ENCODE peak calls at places on chromosomes 4 and X, in four cellular contexts. M is HepG2, A is K562, W is A549. V is an unnamed sample.

GRCh38 chr4:173777421-173777820 is 247.4 kb upstream of the HAND2 start:
- DNase-seq in W (no peak), M (no peak), A (no peak), V (no peak)

GRCh38 chr4:176838611-176839411 is 46.1 kb upstream of the VEGFC start:
- DNase-seq in A (no peak), W (peak; percentile 31), M (no peak), V (no peak)

GRCh38 chr4:168667397-168667796 is 170.5 kb downstream of the PALLD start:
- DNase-seq in W (no peak), M (no peak), A (no peak), V (no peak)

GRCh38 chr4:30844861-30845582 is 124.9 kb downstream of the PCDH7 start:
- DNase-seq in M (no peak), A (no peak), W (no peak), V (no peak)

GRCh38 chr4:8730159-8730558 is 137.6 kb downstream of the CPZ start:
- DNase-seq in W (no peak), A (no peak), M (no peak), V (no peak)

GRCh38 chr4:99736846-99737245 is 79.2 kb upstream of the C4orf54 start:
- DNase-seq in M (no peak), W (no peak), A (no peak), V (no peak)

GRCh38 chr4:16818005-16818404 is 80.4 kb downstream of the LDB2 start:
- DNase-seq in W (no peak), A (no peak), M (no peak), V (peak; percentile 41)

GRCh38 chrX:13473666-13474516 is 95.5 kb upstream of the EGFL6 start:
- DNase-seq in M (no peak), A (no peak), W (no peak), V (no peak)

GRCh38 chr4:184548651-184549341 is 74.4 kb upstream of the IRF2 start:
- DNase-seq in M (peak; percentile 65), W (no peak), A (peak; percentile 41), V (peak; percentile 26)

GRCh38 chr4:138843611-138844010 is 172.0 kb upstream of the NOCT start:
- DNase-seq in A (no peak), M (no peak), W (no peak), V (no peak)

GRCh38 chrX:65697915-65698796 is 30.7 kb downstream of the MSN start:
- DNase-seq in M (no peak), A (peak; percentile 78), W (no peak), V (no peak)

GRCh38 chr4:70838400-70838971 is 1.2 kb downstream of the GRSF1 start:
- DNase-seq in W (no peak), M (no peak), A (no peak), V (no peak)

GRCh38 chr4:52250124-52250523 is 199.0 kb downstream of the SPATA18 start:
- DNase-seq in W (no peak), A (no peak), M (no peak), V (no peak)

GRCh38 chr4:166146806-166147540 is 273.9 kb downstream of the TLL1 start:
- DNase-seq in M (no peak), W (no peak), A (no peak), V (no peak)

GRCh38 chr4:70984587-70984986 is 8.9 kb upstream of the DCK start:
- DNase-seq in M (no peak), A (no peak), W (no peak), V (no peak)

GRCh38 chr4:169810325-169811323 is 52.9 kb upstream of the HPF1 start:
- DNase-seq in M (peak; percentile 69), W (peak; percentile 76), A (peak; percentile 63), V (no peak)

GRCh38 chr4:169103966-169104412 is 93.9 kb upstream of the CBR4 start:
- DNase-seq in A (no peak), M (no peak), W (no peak), V (peak; percentile 44)

GRCh38 chrX:51608766-51609165 is 9.9 kb downstream of the CENPVL3 start:
- DNase-seq in A (no peak), W (no peak), M (no peak), V (no peak)

DNA sequence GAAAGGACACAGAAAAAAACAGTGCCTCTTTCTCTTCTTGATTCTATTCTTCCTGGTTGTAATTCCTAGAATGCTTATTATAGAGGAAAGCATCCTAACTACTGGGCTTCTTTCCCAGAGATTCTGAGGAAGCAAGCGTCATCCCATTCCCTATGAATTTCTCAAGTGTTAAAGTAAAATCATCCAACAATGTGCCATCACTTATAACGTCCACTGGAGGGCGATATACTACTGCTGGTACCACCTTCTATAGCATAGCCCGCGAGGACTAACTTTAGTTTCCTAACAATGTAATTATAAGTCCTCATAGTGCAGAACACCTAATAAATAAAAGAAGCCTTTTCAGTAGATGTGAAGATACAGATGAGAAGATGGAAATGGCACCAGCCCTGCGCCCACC is 4.4 kb downstream of the CENPVL3 start:
- DNase-seq in M (peak; percentile 2), W (peak; percentile 35), A (peak; percentile 17), V (no peak)
- TF ChIP-seq NR3C1 in M (no peak), W (no peak), A (no peak), V (no peak)

GRCh38 chr4:5051692-5052423 is 578 bp downstream of the STK32B start:
- DNase-seq in M (no peak), A (no peak), W (peak; percentile 40), V (peak; percentile 55)
- TF ChIP-seq NR3C1 in M (no peak), A (no peak), W (no peak), V (no peak)

DNA sequence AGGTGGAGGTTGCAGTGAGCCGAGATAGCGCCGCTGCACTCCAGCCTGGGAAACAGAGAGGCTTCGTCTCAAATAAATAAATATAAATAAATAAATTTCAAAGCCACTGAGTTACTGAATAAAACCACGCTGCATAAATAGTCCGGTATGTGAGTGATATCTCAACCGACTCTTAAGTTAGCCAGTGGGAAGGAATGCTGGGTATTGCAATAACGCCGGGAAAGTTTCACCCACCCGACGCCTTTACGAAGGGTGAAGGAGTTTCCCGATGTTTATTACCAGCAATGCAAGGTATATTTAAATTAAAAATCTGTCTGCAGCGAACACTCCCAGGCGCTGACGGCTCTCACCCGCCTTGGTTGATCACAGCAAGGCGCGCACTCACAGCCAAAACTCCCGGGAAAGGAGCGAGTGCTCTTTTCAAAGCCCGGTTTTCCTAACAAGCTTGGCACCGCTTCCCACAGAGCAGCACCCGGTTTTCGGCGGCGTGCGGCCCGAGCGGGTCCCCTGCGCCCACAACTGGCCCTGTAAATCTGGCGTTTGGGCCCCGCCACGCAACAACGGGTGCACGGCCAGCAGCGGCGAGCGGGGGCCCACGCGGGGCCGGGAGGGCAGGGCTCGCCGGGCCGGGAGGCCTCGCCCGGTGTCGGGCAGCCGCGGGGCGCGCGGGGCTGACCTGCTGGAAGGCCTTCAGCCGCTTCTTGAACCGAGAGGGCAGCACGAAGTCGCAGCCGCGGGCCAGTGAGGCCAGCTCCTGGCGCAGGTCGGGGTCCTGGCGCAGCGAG is 13.7 kb downstream of the PPP2R3B start:
- DNase-seq in W (no peak), A (no peak), M (no peak), V (no peak)
- TF ChIP-seq NR3C1 in W (no peak), A (no peak), M (no peak), V (no peak)

GRCh38 chrX:14896273-14896672 is 23.1 kb downstream of the MOSPD2 start:
- DNase-seq in M (no peak), A (no peak), W (no peak), V (no peak)
- TF ChIP-seq NR3C1 in M (no peak), A (no peak), W (no peak), V (no peak)

GRCh38 chr4:39539026-39539690 is 11.9 kb upstream of the UGDH start:
- DNase-seq in W (peak; percentile 62), A (no peak), M (no peak), V (no peak)

GRCh38 chr4:39541987-39542632 is 14.9 kb upstream of the UGDH start:
- DNase-seq in M (no peak), W (peak; percentile 40), A (no peak), V (no peak)

GRCh38 chr4:39548425-39549067 is 21.3 kb upstream of the UGDH start:
- DNase-seq in W (no peak), M (no peak), A (no peak), V (no peak)

GRCh38 chr4:39542633-39543393 is 15.6 kb upstream of the UGDH start:
- DNase-seq in M (no peak), A (no peak), W (peak; percentile 70), V (no peak)

DNA sequence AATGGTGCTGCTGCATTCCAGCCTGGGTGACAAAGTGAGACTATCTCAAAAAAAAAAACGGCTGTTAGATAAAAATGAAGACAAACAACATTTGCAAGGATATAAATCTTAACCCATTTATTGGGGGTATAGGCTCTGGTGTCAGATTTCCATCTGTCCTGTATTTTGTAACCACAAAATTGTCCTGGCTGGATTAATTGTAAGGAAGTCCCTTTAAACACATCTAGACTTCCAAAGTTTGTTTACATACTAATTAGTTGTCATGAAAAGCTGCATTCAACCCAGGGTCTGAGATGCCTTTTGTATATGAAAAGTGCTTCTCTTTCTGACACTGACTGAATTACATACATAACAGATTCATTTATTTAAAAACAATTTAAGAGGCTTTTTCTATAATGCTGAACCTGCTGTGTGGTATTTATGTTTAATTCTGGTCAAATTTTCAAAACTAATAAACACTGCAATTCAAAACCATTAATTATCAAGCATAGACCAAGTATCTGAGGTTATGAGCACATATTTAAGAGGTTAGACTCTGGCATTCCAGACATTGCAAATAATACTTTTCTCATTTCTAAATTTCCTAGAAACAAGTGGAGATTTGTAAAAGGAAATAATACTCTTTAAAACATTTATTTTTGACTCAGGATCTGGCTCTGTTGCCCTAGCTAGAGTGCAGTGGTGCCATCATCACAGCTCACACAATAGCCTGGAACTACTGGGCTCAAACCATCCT is 17.5 kb upstream of the UGDH start:
- DNase-seq in A (no peak), W (no peak), M (no peak), V (no peak)
- TF ChIP-seq NR3C1 in A (no peak), W (no peak), M (no peak), V (no peak)

GRCh38 chr4:144645621-144646522 is at the start of gene HHIP:
- DNase-seq in A (no peak), M (peak; percentile 1), W (peak; percentile 14), V (peak; percentile 46)
- TF ChIP-seq NR3C1 in A (no peak), M (no peak), W (no peak), V (no peak)